ENCODE peak calls at places on chromosome 3, in five cellular contexts. F, G, C, W and D are unnamed samples.

GRCh38 chr3:123934250-123934649 is 26.8 kb downstream of the CCDC14 start:
- DNase-seq in F (no peak), W (no peak), C (no peak), G (no peak), D (no peak)

GRCh38 chr3:54122802-54123537 is 618 bp downstream of the CACNA2D3 start:
- DNase-seq in F (peak), C (no peak), G (peak), W (peak), D (no peak)

GRCh38 chr3:177481329-177481728 is 284.0 kb upstream of the TBL1XR1 start:
- DNase-seq in C (peak), F (no peak), W (no peak), G (no peak), D (no peak)

GRCh38 chr3:102301155-102301554 is 133.7 kb upstream of the ZPLD1 start:
- DNase-seq in C (no peak), W (no peak), F (no peak), G (no peak), D (no peak)

GRCh38 chr3:86814918-86815655 is 175.9 kb downstream of the VGLL3 start:
- DNase-seq in G (peak), C (no peak), W (no peak), F (no peak), D (no peak)

GRCh38 chr3:75978686-75979085 is 193.3 kb upstream of the ZNF717 start:
- DNase-seq in W (no peak), G (no peak), C (no peak), F (no peak), D (peak)

GRCh38 chr3:171134170-171134569 is 107.7 kb upstream of the SLC2A2 start:
- DNase-seq in C (no peak), W (no peak), F (no peak), G (no peak), D (peak)

GRCh38 chr3:194333212-194333980 is 17.7 kb downstream of the CPN2 start:
- DNase-seq in G (peak), C (peak), W (peak), F (peak), D (peak)

GRCh38 chr3:50260027-50260941 is 8.7 kb upstream of the SEMA3B start:
- DNase-seq in C (peak), G (peak), W (peak), F (peak), D (no peak)

GRCh38 chr3:101542952-101543351 is 18.7 kb upstream of the TRMT10C start:
- DNase-seq in C (no peak), W (no peak), G (no peak), F (no peak), D (no peak)

GRCh38 chr3:46865034-46865507 is 1.8 kb upstream of the MYL3 start:
- DNase-seq in C (no peak), W (peak), F (peak), G (no peak), D (no peak)

GRCh38 chr3:120567370-120568197 is 28.6 kb upstream of the NDUFB4 start:
- DNase-seq in G (peak), W (peak), F (no peak), C (peak), D (no peak)

GRCh38 chr3:108835101-108835500 is 12.5 kb downstream of the TRAT1 start:
- DNase-seq in G (no peak), W (no peak), C (no peak), F (no peak), D (no peak)

GRCh38 chr3:53350652-53351051 is 3.3 kb upstream of the DCP1A start:
- DNase-seq in W (peak), G (peak), C (peak), F (no peak), D (no peak)

GRCh38 chr3:40299721-40300335 is 9.7 kb upstream of the EIF1B start:
- DNase-seq in W (no peak), C (peak), F (no peak), G (no peak), D (no peak)

GRCh38 chr3:8848696-8849131 is 79.3 kb upstream of the OXTR start:
- DNase-seq in G (no peak), W (no peak), C (no peak), F (no peak), D (peak)

DNA sequence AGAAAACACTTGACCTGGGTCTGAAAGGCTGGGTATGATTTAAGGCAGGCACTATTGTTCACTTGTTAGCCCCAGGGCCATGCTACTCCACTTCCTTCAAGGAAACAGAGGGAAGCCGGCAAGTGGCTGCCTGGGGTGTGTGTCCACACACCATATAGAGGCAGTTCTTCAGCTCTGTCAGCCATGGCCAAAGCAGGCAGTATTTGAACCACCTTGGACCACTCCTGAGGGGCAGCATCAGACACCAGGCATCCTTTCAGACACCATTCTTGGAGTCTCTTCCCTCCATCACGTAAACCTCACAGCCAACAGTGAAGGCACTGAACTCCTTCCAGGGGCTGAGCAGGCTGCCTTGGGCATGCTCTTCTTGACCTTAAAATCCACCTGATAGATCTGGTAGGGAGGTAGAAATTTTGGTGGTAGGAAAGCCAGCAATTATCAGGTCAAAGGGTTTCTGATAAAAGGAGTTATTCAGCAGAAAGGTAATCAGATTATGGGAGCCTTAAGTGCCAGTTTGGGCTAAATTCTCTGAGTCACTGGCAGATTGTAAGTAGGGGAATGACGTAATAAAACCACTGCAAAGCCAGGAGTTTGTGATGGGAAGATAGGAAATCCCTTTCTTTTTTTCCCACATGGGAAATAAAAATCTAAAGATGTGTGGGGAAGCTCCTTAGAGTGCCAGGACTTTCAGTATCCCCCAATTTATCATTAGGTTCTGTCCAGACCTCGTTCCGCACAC is 20.2 kb downstream of the TGFBR2 start:
- DNase-seq in C (no peak), F (peak), W (no peak), G (no peak), D (peak)
- H3K27ac ChIP-seq in C (no peak), F (peak), W (no peak), G (peak), D (peak)

GRCh38 chr3:155737844-155738460 is 6.9 kb downstream of the PLCH1 start:
- DNase-seq in C (peak), G (peak), W (no peak), F (no peak), D (no peak)
- H3K27ac ChIP-seq in C (no peak), G (peak), W (no peak), F (peak), D (no peak)

DNA sequence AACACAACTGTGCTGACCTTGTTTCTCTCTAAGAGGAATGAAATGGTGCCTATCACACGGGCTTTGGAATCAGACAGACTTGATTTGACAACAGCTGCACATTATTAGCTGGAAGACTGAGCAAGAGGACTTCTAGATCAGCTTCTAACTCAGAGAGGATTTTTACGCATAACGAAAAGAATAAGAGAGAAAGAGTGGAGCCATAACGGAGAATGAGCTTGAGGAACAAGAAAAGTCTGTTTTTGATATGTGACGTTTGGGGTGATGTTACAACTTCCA is 16.0 kb downstream of the HEG1 start:
- DNase-seq in W (no peak), F (no peak), G (no peak), C (no peak), D (no peak)
- H3K27ac ChIP-seq in W (no peak), F (peak), G (peak), C (no peak), D (no peak)

DNA sequence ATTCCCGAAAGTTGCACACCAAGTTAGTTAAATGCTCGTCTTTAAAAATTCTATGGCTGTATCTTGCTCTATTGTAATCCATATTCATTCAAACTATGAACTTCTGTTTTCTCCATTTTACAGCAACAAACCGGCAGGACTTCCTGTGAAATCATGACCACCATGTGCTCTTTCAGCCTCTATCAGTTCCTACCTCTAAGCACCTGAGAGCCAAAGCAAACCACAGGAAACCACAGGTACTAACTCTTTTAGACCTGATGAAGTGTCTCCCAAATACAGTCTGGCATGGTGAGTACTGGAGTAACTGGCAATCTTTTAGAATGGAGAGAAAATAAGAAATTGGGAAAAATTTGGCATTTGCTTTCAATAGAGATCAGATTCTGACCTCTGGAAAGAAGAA is 186.5 kb upstream of the SLITRK3 start:
- DNase-seq in G (no peak), C (no peak), W (no peak), F (no peak), D (no peak)
- H3K27ac ChIP-seq in G (no peak), C (no peak), W (no peak), F (no peak), D (no peak)